ENCODE peak calls at places on chromosomes 13 and 19, in four cellular contexts. J is SK-N-SH, L is HCT116, X is K562. S is an unnamed sample.

GRCh38 chr19:10402441-10403038 is 802 bp downstream of the CDC37 start:
- DNase-seq in J (peak; percentile 76), L (no peak), X (peak; percentile 32), S (no peak)

GRCh38 chr19:3406571-3407111 is 40.3 kb downstream of the NFIC start:
- DNase-seq in J (no peak), L (no peak), X (no peak), S (no peak)

GRCh38 chr13:39415003-39415402 is 188.0 kb downstream of the LHFPL6 start:
- DNase-seq in J (no peak), L (no peak), X (no peak), S (no peak)

GRCh38 chr13:77325371-77325941 is 1.4 kb downstream of the MYCBP2 start:
- DNase-seq in J (peak; percentile 6), L (no peak), X (no peak), S (no peak)

GRCh38 chr19:9075064-9075964 is 11.5 kb upstream of the OR1M1 start:
- DNase-seq in J (peak; percentile 30), L (peak; percentile 97), X (peak; percentile 96), S (no peak)

GRCh38 chr13:24716446-24716845 is 36.2 kb downstream of the ATP12A start:
- DNase-seq in J (no peak), L (no peak), X (no peak), S (no peak)

GRCh38 chr19:53774011-53774410 is 50.1 kb downstream of the NLRP12 start:
- DNase-seq in J (no peak), L (no peak), X (no peak), S (no peak)

GRCh38 chr19:13020002-13020414 is 24.7 kb downstream of the NFIX start:
- DNase-seq in J (no peak), L (no peak), X (no peak), S (no peak)

GRCh38 chr13:36142735-36143134 is 11.6 kb upstream of the DCLK1 start:
- DNase-seq in J (no peak), L (no peak), X (no peak), S (no peak)

GRCh38 chr13:36146513-36147276 is 15.5 kb upstream of the DCLK1 start:
- DNase-seq in J (no peak), L (no peak), X (no peak), S (no peak)

GRCh38 chr13:36148436-36148835 is 17.3 kb upstream of the DCLK1 start:
- DNase-seq in J (no peak), L (no peak), X (no peak), S (no peak)

GRCh38 chr13:36143768-36144167 is 12.6 kb upstream of the DCLK1 start:
- DNase-seq in J (no peak), L (no peak), X (no peak), S (no peak)
- TF ChIP-seq JUND in J (peak; percentile 26), L (no peak), X (no peak), S (no peak)

GRCh38 chr19:2042485-2043268 is 8.4 kb downstream of the MKNK2 start:
- DNase-seq in J (no peak), L (no peak), X (no peak), S (no peak)
- TF ChIP-seq JUND in J (no peak), L (no peak), X (no peak), S (no peak)

GRCh38 chr19:6610934-6611370 is 20.0 kb upstream of the CD70 start:
- DNase-seq in J (no peak), L (peak; percentile 40), X (no peak), S (no peak)
- TF ChIP-seq JUND in J (peak; percentile 80), L (peak; percentile 46), X (no peak), S (no peak)

GRCh38 chr13:99308481-99309087 is 1.4 kb upstream of the GPR183 start:
- DNase-seq in J (no peak), L (no peak), X (no peak), S (no peak)
- TF ChIP-seq JUND in J (no peak), L (no peak), X (no peak), S (no peak)

GRCh38 chr13:73940098-73940497 is 194.1 kb downstream of the KLF12 start:
- DNase-seq in J (no peak), L (no peak), X (no peak), S (no peak)

GRCh38 chr13:73939071-73939380 is 195.2 kb downstream of the KLF12 start:
- DNase-seq in J (no peak), L (no peak), X (no peak), S (peak; percentile 23)

GRCh38 chr13:73941752-73942151 is 192.5 kb downstream of the KLF12 start:
- DNase-seq in J (no peak), L (no peak), X (no peak), S (no peak)

GRCh38 chr13:73938375-73939070 is 195.7 kb downstream of the KLF12 start:
- DNase-seq in J (no peak), L (peak; percentile 18), X (no peak), S (no peak)

DNA sequence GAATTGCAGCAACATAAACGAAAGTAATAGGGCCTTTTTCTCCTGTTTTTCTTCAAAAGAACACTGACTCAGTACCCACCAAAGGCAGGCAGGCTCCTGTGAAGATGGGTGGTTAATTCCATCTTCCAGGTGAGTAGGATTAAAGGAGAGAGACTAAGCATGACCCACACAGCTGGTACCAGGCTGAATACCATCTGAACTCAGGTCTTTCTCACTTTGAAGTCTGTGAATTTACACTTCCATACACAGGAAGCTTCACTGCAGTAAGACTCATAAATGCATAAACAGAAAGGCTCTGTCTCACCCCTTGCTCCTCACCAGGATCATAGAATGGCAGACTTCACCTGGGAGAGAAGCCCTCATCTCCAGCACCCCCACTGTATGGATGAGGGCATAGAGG is 194.6 kb downstream of the KLF12 start:
- DNase-seq in J (no peak), L (no peak), X (no peak), S (no peak)
- TF ChIP-seq JUND in J (no peak), L (no peak), X (no peak), S (no peak)